ENCODE peak calls at places on chromosomes 4 and X, in six cellular contexts. One of them, this sample, is unnamed.

GRCh38 chr4:18630218-18631110 is 608.9 kb upstream of the LCORL start:
- DNase-seq in uterus: no peak
- DNase-seq in lower lobe of right lung: no peak
- DNase-seq in tibial nerve: no peak
- DNase-seq in fibroblast of mammary gland: no peak
- DNase-seq in pancreas: no peak
- DNase-seq in this sample: no peak

GRCh38 chrX:46447384-46447783 is 97.8 kb downstream of the ZNF674 start:
- DNase-seq in uterus: no peak
- DNase-seq in lower lobe of right lung: no peak
- DNase-seq in tibial nerve: peak; percentile 5
- DNase-seq in fibroblast of mammary gland: peak; percentile 18
- DNase-seq in pancreas: no peak
- DNase-seq in this sample: no peak

GRCh38 chr4:40065010-40065409 is 8.4 kb downstream of the N4BP2 start:
- DNase-seq in uterus: no peak
- DNase-seq in lower lobe of right lung: no peak
- DNase-seq in tibial nerve: no peak
- DNase-seq in fibroblast of mammary gland: no peak
- DNase-seq in pancreas: no peak
- DNase-seq in this sample: no peak

GRCh38 chr4:68250151-68250930 is 4.8 kb upstream of the TMPRSS11B start:
- DNase-seq in uterus: no peak
- DNase-seq in lower lobe of right lung: no peak
- DNase-seq in tibial nerve: no peak
- DNase-seq in fibroblast of mammary gland: no peak
- DNase-seq in pancreas: no peak
- DNase-seq in this sample: no peak

GRCh38 chrX:154490021-154490413 is 412 bp downstream of the SLC10A3 start:
- DNase-seq in uterus: peak; percentile 58
- DNase-seq in lower lobe of right lung: no peak
- DNase-seq in tibial nerve: no peak
- DNase-seq in fibroblast of mammary gland: peak; percentile 66
- DNase-seq in pancreas: peak; percentile 48
- DNase-seq in this sample: peak; percentile 38

GRCh38 chrX:124217289-124218251 is 114.9 kb upstream of the TEX13D start:
- DNase-seq in uterus: no peak
- DNase-seq in lower lobe of right lung: no peak
- DNase-seq in tibial nerve: peak; percentile 8
- DNase-seq in fibroblast of mammary gland: no peak
- DNase-seq in pancreas: no peak
- DNase-seq in this sample: no peak

GRCh38 chrX:134676440-134676839 is 18.2 kb upstream of the PLAC1 start:
- DNase-seq in uterus: no peak
- DNase-seq in lower lobe of right lung: no peak
- DNase-seq in tibial nerve: no peak
- DNase-seq in fibroblast of mammary gland: peak; percentile 72
- DNase-seq in pancreas: no peak
- DNase-seq in this sample: peak; percentile 79

GRCh38 chr4:12674184-12674583 is 810.0 kb downstream of the RAB28 start:
- DNase-seq in uterus: no peak
- DNase-seq in lower lobe of right lung: no peak
- DNase-seq in tibial nerve: no peak
- DNase-seq in fibroblast of mammary gland: no peak
- DNase-seq in pancreas: no peak
- DNase-seq in this sample: no peak

GRCh38 chr4:129336457-129336856 is 240.5 kb downstream of the C4orf33 start:
- DNase-seq in uterus: no peak
- DNase-seq in lower lobe of right lung: no peak
- DNase-seq in tibial nerve: no peak
- DNase-seq in fibroblast of mammary gland: no peak
- DNase-seq in pancreas: no peak
- DNase-seq in this sample: no peak

GRCh38 chrX:10591363-10592036 is 28.9 kb downstream of the MID1 start:
- DNase-seq in uterus: no peak
- DNase-seq in lower lobe of right lung: no peak
- DNase-seq in tibial nerve: no peak
- DNase-seq in fibroblast of mammary gland: no peak
- DNase-seq in pancreas: no peak
- DNase-seq in this sample: no peak

DNA sequence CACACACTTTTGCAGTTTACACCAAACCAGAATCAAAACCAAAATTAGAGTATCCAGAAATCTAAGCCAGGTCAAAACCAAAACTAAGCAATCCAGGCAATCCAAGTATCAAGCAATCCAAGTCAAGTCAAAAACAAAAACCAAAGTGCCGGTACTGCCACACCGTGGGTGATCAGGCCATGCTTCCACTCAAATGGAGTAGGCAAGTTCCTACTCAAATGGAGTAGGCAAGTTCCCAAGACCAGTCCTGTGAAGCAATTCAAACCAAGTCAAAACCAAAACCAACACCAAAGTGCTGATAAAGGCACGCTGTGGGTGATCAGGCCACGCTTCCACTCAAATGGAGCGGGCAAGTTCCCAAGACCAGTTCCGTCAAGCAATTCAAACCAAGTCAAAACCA is 31.3 kb downstream of the MID1 start:
- DNase-seq in uterus: no peak
- DNase-seq in lower lobe of right lung: no peak
- DNase-seq in tibial nerve: no peak
- DNase-seq in fibroblast of mammary gland: no peak
- DNase-seq in pancreas: no peak
- DNase-seq in this sample: no peak
- H3K4me3 ChIP-seq in uterus: no peak overlapping the region
- H3K4me3 ChIP-seq in lower lobe of right lung: no peak overlapping the region
- H3K4me3 ChIP-seq in tibial nerve: no peak overlapping the region
- H3K4me3 ChIP-seq in fibroblast of mammary gland: no peak overlapping the region
- H3K4me3 ChIP-seq in pancreas: no peak overlapping the region
- H3K4me3 ChIP-seq in this sample: no peak overlapping the region

GRCh38 chr4:98744372-98745150 is 86.2 kb upstream of the TSPAN5 start:
- DNase-seq in uterus: no peak
- DNase-seq in lower lobe of right lung: no peak
- DNase-seq in tibial nerve: no peak
- DNase-seq in fibroblast of mammary gland: no peak
- DNase-seq in pancreas: no peak
- DNase-seq in this sample: no peak

GRCh38 chr4:98746530-98746929 is 88.1 kb upstream of the TSPAN5 start:
- DNase-seq in uterus: no peak
- DNase-seq in lower lobe of right lung: no peak
- DNase-seq in tibial nerve: no peak
- DNase-seq in fibroblast of mammary gland: peak; percentile 10
- DNase-seq in pancreas: no peak
- DNase-seq in this sample: no peak

GRCh38 chr4:98747659-98748091 is 89.3 kb upstream of the TSPAN5 start:
- DNase-seq in uterus: no peak
- DNase-seq in lower lobe of right lung: no peak
- DNase-seq in tibial nerve: no peak
- DNase-seq in fibroblast of mammary gland: no peak
- DNase-seq in pancreas: no peak
- DNase-seq in this sample: peak; percentile 17

GRCh38 chr4:98746936-98747658 is 88.7 kb upstream of the TSPAN5 start:
- DNase-seq in uterus: no peak
- DNase-seq in lower lobe of right lung: no peak
- DNase-seq in tibial nerve: no peak
- DNase-seq in fibroblast of mammary gland: no peak
- DNase-seq in pancreas: no peak
- DNase-seq in this sample: peak; percentile 40

GRCh38 chr4:98745372-98745771 is 87.0 kb upstream of the TSPAN5 start:
- DNase-seq in uterus: no peak
- DNase-seq in lower lobe of right lung: no peak
- DNase-seq in tibial nerve: no peak
- DNase-seq in fibroblast of mammary gland: peak; percentile 47
- DNase-seq in pancreas: no peak
- DNase-seq in this sample: peak; percentile 65
- TF ChIP-seq CTCF in uterus: no peak
- TF ChIP-seq CTCF in lower lobe of right lung: no peak
- TF ChIP-seq CTCF in tibial nerve: no peak
- TF ChIP-seq CTCF in fibroblast of mammary gland: peak; percentile 50
- TF ChIP-seq CTCF in pancreas: no peak
- TF ChIP-seq CTCF in this sample: peak; percentile 70

DNA sequence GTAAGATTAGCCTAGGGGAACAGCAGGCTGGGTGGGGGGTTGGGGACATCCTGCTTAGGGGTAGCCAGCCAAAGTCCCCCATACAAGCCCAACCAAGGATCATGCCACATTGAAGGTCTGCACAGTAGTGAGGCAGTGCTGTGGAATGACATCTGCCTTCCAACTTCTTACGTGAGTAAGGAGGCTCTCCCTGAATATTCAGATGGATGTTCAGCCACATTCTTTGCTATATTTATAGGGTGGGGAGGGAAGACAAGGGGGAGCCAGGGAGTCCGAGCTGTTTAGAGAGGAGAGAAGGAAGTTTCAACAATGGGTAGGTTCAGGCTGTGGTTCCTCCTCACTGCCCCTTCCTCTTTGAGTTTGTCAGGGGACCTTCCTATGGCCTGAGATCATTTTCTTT is 29.7 kb downstream of the MSN start:
- DNase-seq in uterus: no peak
- DNase-seq in lower lobe of right lung: no peak
- DNase-seq in tibial nerve: no peak
- DNase-seq in fibroblast of mammary gland: peak; percentile 61
- DNase-seq in pancreas: no peak
- DNase-seq in this sample: peak; percentile 45
- H3K4me3 ChIP-seq in uterus: no peak overlapping the region
- H3K4me3 ChIP-seq in lower lobe of right lung: no peak overlapping the region
- H3K4me3 ChIP-seq in tibial nerve: no peak overlapping the region
- H3K4me3 ChIP-seq in fibroblast of mammary gland: no peak overlapping the region
- H3K4me3 ChIP-seq in pancreas: no peak overlapping the region
- H3K4me3 ChIP-seq in this sample: no peak overlapping the region

DNA sequence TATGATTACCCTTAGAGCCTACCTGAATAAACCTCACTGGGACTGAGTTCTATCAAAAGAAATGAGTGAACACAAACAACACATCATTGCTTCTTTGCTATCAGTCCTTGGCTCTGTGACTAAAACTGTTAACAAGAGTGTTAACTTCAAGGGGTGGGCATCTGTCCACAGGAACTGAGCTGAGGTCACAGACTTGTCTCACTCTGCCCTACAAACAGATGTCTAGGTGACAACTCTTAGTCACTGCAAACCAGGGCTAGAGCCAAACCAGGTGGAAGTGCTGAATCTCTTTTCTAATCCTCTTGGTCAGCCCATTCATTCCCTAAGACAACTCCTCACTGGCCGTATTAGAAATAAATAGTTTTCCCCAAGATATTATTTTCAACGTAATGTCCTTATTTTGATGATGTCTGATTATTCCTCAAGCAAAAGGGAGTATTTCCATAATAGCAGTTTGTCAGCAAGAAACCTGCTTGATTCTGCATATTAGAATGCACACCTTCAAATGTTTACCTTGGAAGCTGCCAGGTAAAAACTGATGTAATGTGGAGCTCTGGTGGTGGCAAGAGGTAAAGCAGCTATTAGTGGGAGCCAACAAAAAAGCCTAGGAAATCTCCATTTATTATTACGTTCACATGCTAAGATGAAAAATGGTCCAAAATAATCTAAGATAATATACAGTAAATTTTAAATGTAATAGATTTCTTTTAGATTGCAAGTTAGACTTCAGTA is 4.0 kb downstream of the COL25A1 start:
- DNase-seq in uterus: no peak
- DNase-seq in lower lobe of right lung: no peak
- DNase-seq in tibial nerve: no peak
- DNase-seq in fibroblast of mammary gland: no peak
- DNase-seq in pancreas: peak; percentile 29
- DNase-seq in this sample: peak; percentile 52
- TF ChIP-seq CTCF in uterus: no peak
- TF ChIP-seq CTCF in lower lobe of right lung: peak; percentile 36
- TF ChIP-seq CTCF in tibial nerve: peak; percentile 15
- TF ChIP-seq CTCF in fibroblast of mammary gland: peak; percentile 52
- TF ChIP-seq CTCF in pancreas: peak; percentile 53
- TF ChIP-seq CTCF in this sample: peak; percentile 77

GRCh38 chr4:17024430-17024829 is 126.0 kb upstream of the LDB2 start:
- DNase-seq in uterus: no peak
- DNase-seq in lower lobe of right lung: no peak
- DNase-seq in tibial nerve: no peak
- DNase-seq in fibroblast of mammary gland: peak; percentile 36
- DNase-seq in pancreas: no peak
- DNase-seq in this sample: peak; percentile 16
- H3K4me3 ChIP-seq in uterus: no peak overlapping the region
- H3K4me3 ChIP-seq in lower lobe of right lung: no peak overlapping the region
- H3K4me3 ChIP-seq in tibial nerve: no peak overlapping the region
- H3K4me3 ChIP-seq in fibroblast of mammary gland: no peak overlapping the region
- H3K4me3 ChIP-seq in pancreas: no peak overlapping the region
- H3K4me3 ChIP-seq in this sample: no peak overlapping the region

DNA sequence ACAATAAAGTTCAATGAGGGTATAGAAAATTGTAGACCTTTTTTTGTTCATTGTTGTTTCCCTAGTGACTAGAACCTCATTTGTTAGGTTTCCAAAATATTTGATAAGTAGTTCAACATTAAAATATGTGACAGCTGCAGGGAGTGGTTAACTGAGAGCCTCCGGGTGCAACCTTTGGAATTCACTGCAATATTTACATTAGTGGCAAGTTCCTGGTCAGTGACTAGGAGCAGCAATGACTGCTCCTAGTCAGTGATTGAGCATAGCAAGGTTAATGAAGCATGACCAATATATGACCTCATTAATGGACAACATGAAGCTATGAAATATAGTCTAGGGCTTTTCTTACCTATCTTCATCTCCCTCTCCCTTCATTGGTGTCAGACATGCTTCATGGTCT is 65.8 kb upstream of the FAM47A start:
- DNase-seq in uterus: no peak
- DNase-seq in lower lobe of right lung: no peak
- DNase-seq in tibial nerve: no peak
- DNase-seq in fibroblast of mammary gland: no peak
- DNase-seq in pancreas: no peak
- DNase-seq in this sample: no peak
- TF ChIP-seq CTCF in uterus: no peak
- TF ChIP-seq CTCF in lower lobe of right lung: no peak
- TF ChIP-seq CTCF in tibial nerve: no peak
- TF ChIP-seq CTCF in fibroblast of mammary gland: no peak
- TF ChIP-seq CTCF in pancreas: no peak
- TF ChIP-seq CTCF in this sample: no peak

GRCh38 chrX:109624641-109625311 is at the start of gene KCNE5:
- DNase-seq in uterus: no peak
- DNase-seq in lower lobe of right lung: peak; percentile 37
- DNase-seq in tibial nerve: no peak
- DNase-seq in fibroblast of mammary gland: no peak
- DNase-seq in pancreas: no peak
- DNase-seq in this sample: no peak
- H3K4me3 ChIP-seq in uterus: no peak within 1 kb of the TSS
- H3K4me3 ChIP-seq in lower lobe of right lung: peak within 1 kb of the TSS; percentile 8
- H3K4me3 ChIP-seq in tibial nerve: peak within 1 kb of the TSS; percentile 45
- H3K4me3 ChIP-seq in fibroblast of mammary gland: no peak within 1 kb of the TSS
- H3K4me3 ChIP-seq in pancreas: no peak within 1 kb of the TSS
- H3K4me3 ChIP-seq in this sample: peak within 1 kb of the TSS; percentile 19

GRCh38 chrX:30593435-30594200 is 16.1 kb upstream of the TASL start:
- DNase-seq in uterus: no peak
- DNase-seq in lower lobe of right lung: no peak
- DNase-seq in tibial nerve: no peak
- DNase-seq in fibroblast of mammary gland: no peak
- DNase-seq in pancreas: peak; percentile 36
- DNase-seq in this sample: no peak
- TF ChIP-seq CTCF in uterus: no peak
- TF ChIP-seq CTCF in lower lobe of right lung: no peak
- TF ChIP-seq CTCF in tibial nerve: no peak
- TF ChIP-seq CTCF in fibroblast of mammary gland: no peak
- TF ChIP-seq CTCF in pancreas: no peak
- TF ChIP-seq CTCF in this sample: no peak